ENCODE peak calls at places on chromosome 17, in four cellular contexts. X, O, M and E are unnamed samples. For H3K4me1 and H3K27me3, the result is how much of the 10 kb centered on the place peaks cover.

GRCh38 chr17:8332688-8333087 is 7.0 kb upstream of the ODF4 start:
- DNase-seq in X (no peak), O (no peak), M (no peak), E (no peak)

GRCh38 chr17:29294580-29294900 is 592 bp upstream of the NUFIP2 start:
- DNase-seq in X (peak), O (no peak), M (no peak), E (no peak)

GRCh38 chr17:2705888-2706795 is 5.4 kb downstream of the CLUH start:
- DNase-seq in X (no peak), O (no peak), M (no peak), E (no peak)

GRCh38 chr17:8887834-8888703 is 20.6 kb upstream of the PIK3R6 start:
- DNase-seq in X (peak), O (peak), M (peak), E (no peak)

GRCh38 chr17:81234506-81234855 is 4.4 kb downstream of the TEPSIN start:
- DNase-seq in X (no peak), O (no peak), M (no peak), E (no peak)

GRCh38 chr17:42969006-42969581 is 4.8 kb upstream of the AARSD1 start:
- DNase-seq in X (no peak), O (peak), M (no peak), E (no peak)

GRCh38 chr17:58091024-58091567 is 7.9 kb downstream of the DYNLL2 start:
- DNase-seq in X (no peak), O (no peak), M (no peak), E (no peak)

GRCh38 chr17:58338907-58339774 is 10.5 kb upstream of the TSPOAP1 start:
- DNase-seq in X (peak), O (peak), M (peak), E (peak)

GRCh38 chr17:50018909-50019308 is 23.9 kb upstream of the DLX3 start:
- DNase-seq in X (no peak), O (no peak), M (no peak), E (no peak)

GRCh38 chr17:27646232-27646631 is 15.2 kb downstream of the LGALS9 start:
- DNase-seq in X (no peak), O (no peak), M (no peak), E (no peak)

GRCh38 chr17:21001813-21002221 is 41.0 kb downstream of the USP22 start:
- DNase-seq in X (no peak), O (peak), M (no peak), E (peak)

GRCh38 chr17:55930291-55930809 is 179.5 kb downstream of the PCTP start:
- DNase-seq in X (no peak), O (no peak), M (no peak), E (no peak)

GRCh38 chr17:81331527-81332043 is 36.5 kb upstream of the SLC38A10 start:
- DNase-seq in X (peak), O (no peak), M (no peak), E (no peak)

GRCh38 chr17:57104461-57105175 is 19.6 kb downstream of the AKAP1 start:
- DNase-seq in X (no peak), O (peak), M (no peak), E (no peak)

GRCh38 chr17:44655983-44656700 is at the start of gene MEIOC:
- DNase-seq in X (peak), O (peak), M (no peak), E (no peak)

GRCh38 chr17:49431743-49432142 is 17.1 kb upstream of the PHB1 start:
- DNase-seq in X (no peak), O (no peak), M (no peak), E (no peak)

GRCh38 chr17:64092952-64093451 is 36.9 kb downstream of the ERN1 start:
- DNase-seq in X (no peak), O (no peak), M (no peak), E (no peak)
- H3K4me1 ChIP-seq in X (under half), O (under half), M (under half), E (under half)

DNA sequence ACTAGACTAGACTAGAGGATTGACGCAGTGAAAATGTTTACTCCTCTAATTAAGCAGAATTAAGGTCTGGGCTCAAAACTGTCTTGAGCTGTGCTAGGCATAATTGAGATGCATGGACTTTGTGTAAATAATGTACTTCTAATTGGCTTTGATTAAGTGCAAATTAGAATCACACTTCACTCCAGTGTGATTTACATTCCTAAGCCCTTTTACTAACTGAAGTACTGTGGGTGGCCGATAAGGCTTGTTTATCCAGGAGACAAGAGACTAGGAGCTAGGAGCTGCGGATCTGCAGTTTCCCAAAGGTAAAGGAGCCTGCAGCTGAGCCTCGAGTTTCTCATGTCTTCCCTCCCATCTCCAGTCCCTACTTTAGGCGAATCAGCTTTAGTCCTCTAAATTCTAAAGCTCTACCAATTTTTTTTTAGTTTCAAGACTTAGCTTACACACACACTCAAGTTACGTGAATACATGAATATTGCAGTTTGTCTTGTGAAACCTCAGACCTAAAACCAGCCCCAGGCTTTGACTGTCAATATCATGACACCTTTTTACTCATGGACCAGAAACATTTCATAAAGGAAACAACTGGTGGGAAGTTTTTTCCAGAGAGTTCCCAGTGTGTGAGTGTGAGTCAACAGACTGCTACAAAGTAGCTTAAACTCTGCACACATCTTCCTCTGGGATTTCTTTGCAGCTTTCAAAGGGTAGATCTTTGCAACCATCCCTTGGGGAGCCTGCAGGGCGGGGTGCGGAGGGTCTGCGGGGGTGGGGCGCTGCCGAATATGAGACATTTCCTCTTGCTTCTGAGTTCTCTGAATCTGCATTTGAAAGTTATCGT is 113.9 kb upstream of the TBX2 start:
- DNase-seq in X (peak), O (peak), M (no peak), E (peak)
- H3K27me3 ChIP-seq in X (under half), O (under half), M (under half), E (under half)

GRCh38 chr17:31321481-31321880 is at the start of gene EVI2A:
- DNase-seq in X (peak), O (peak), M (peak), E (no peak)
- H3K4me3 ChIP-seq in X (no peak), O (peak), M (peak), E (peak)

GRCh38 chr17:6558276-6558675 is 1.9 kb upstream of the PITPNM3 start:
- DNase-seq in X (no peak), O (no peak), M (no peak), E (no peak)

GRCh38 chr17:6558932-6559752 is 2.8 kb upstream of the PITPNM3 start:
- DNase-seq in X (no peak), O (no peak), M (no peak), E (no peak)

GRCh38 chr17:6556121-6557039 is at the start of gene PITPNM3:
- DNase-seq in X (peak), O (peak), M (no peak), E (no peak)

GRCh38 chr17:6555331-6556120 is 829 bp downstream of the PITPNM3 start:
- DNase-seq in X (peak), O (peak), M (no peak), E (no peak)

GRCh38 chr17:6557040-6557438 is 684 bp upstream of the PITPNM3 start:
- DNase-seq in X (no peak), O (no peak), M (no peak), E (no peak)
- H3K4me1 ChIP-seq in X (under half), O (under half), M (under half), E (under half)

GRCh38 chr17:36107660-36108059 is 4.0 kb downstream of the CCL4 start:
- DNase-seq in X (no peak), O (no peak), M (no peak), E (no peak)

GRCh38 chr17:36104601-36105000 is 974 bp downstream of the CCL4 start:
- DNase-seq in X (no peak), O (no peak), M (no peak), E (no peak)

DNA sequence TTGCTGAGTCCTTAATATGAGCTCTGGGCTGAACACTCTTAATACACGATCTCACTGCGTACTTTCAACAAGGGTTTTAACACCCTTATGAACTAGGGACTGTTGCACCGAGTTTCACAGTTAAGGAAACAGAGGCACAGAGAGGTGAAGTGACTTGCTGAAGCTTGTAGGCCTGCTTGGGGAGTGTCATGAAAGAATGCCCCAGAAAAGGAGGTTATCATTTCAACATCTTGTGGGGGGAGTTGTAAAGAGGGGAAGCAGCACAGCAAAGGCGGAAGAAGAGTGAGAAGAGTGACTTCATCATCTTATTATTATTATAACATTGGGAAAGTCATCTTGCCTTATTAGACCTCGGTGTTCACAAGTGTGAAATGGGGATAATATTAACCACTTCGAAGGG is 2.1 kb downstream of the CCL4 start:
- DNase-seq in X (no peak), O (no peak), M (no peak), E (no peak)
- H3K27me3 ChIP-seq in X (under half), O (under half), M (under half), E (under half)